ENCODE peak calls at places on chromosomes 12 and 14, in four cellular contexts. B is astrocyte of the spinal cord, P is RKO, E is NCI-H2171. M is an unnamed sample.

GRCh38 chr12:91272456-91273063 is 89.9 kb upstream of the DCN start:
- DNase-seq in B (peak), P (no peak), E (no peak), M (no peak)

GRCh38 chr12:23001487-23001886 is 376.5 kb downstream of the ETNK1 start:
- DNase-seq in B (no peak), P (no peak), E (no peak), M (no peak)

GRCh38 chr12:43306066-43306465 is 245.9 kb downstream of the ADAMTS20 start:
- DNase-seq in B (peak), P (peak), E (no peak), M (peak)

GRCh38 chr12:26056335-26056734 is 68.5 kb downstream of the BHLHE41 start:
- DNase-seq in B (peak), P (peak), E (no peak), M (peak)

GRCh38 chr12:96015672-96016071 is 19.5 kb upstream of the HAL start:
- DNase-seq in B (peak), P (peak), E (no peak), M (peak)

GRCh38 chr12:25775968-25776367 is 182.5 kb upstream of the RASSF8 start:
- DNase-seq in B (no peak), P (no peak), E (no peak), M (no peak)

GRCh38 chr12:62714409-62715075 is 220.4 kb downstream of the PPM1H start:
- DNase-seq in B (no peak), P (no peak), E (no peak), M (no peak)

GRCh38 chr14:92635896-92636295 is 112.5 kb downstream of the LGMN start:
- DNase-seq in B (no peak), P (no peak), E (no peak), M (no peak)

GRCh38 chr14:56587701-56588100 is 8.1 kb downstream of the TMEM260 start:
- DNase-seq in B (no peak), P (no peak), E (no peak), M (no peak)

GRCh38 chr12:6154730-6155459 is 30.4 kb upstream of the VWF start:
- DNase-seq in B (no peak), P (no peak), E (no peak), M (no peak)

GRCh38 chr12:13505636-13506035 is 309.1 kb downstream of the EMP1 start:
- DNase-seq in B (no peak), P (no peak), E (no peak), M (no peak)

GRCh38 chr12:92764820-92765219 is 62.0 kb downstream of the PLEKHG7 start:
- DNase-seq in B (peak), P (no peak), E (no peak), M (peak)

GRCh38 chr14:102362084-102362483 is 606 bp downstream of the CINP start:
- DNase-seq in B (peak), P (peak), E (no peak), M (peak)

GRCh38 chr12:3311027-3311402 is 180.0 kb upstream of the PRMT8 start:
- DNase-seq in B (peak), P (peak), E (no peak), M (peak)

GRCh38 chr14:58836303-58836702 is 198.5 kb downstream of the DACT1 start:
- DNase-seq in B (no peak), P (no peak), E (no peak), M (no peak)

GRCh38 chr12:24937553-24938244 is 11.2 kb downstream of the BCAT1 start:
- DNase-seq in B (peak), P (no peak), E (no peak), M (peak)

GRCh38 chr14:75182820-75183219 is 6.4 kb upstream of the TMED10 start:
- DNase-seq in B (peak), P (no peak), E (no peak), M (peak)